ENCODE peak calls at places on chromosome 9, in five cellular contexts. L is IMR-90, V is H9, O is mesenchymal stem cell, W is mesendoderm. K is an unnamed sample.

GRCh38 chr9:133763272-133764183 is 25.4 kb upstream of the SARDH start:
- DNase-seq in L (peak; percentile 66), V (peak; percentile 22), O (peak; percentile 30), W (no peak), K (no peak)

GRCh38 chr9:13942695-13943094 is 371.2 kb downstream of the NFIB start:
- DNase-seq in L (peak; percentile 98), V (no peak), O (peak; percentile 87), W (peak; percentile 12), K (no peak)

GRCh38 chr9:89549031-89549644 is 51.2 kb upstream of the SEMA4D start:
- DNase-seq in L (peak; percentile 59), V (peak; percentile 75), O (peak; percentile 69), W (peak; percentile 66), K (peak; percentile 44)

GRCh38 chr9:134252084-134252830 is 74.0 kb upstream of the RXRA start:
- DNase-seq in L (no peak), V (no peak), O (no peak), W (no peak), K (no peak)

GRCh38 chr9:12771891-12772290 is 2.9 kb upstream of the LURAP1L start:
- DNase-seq in L (peak; percentile 47), V (no peak), O (peak; percentile 57), W (peak; percentile 6), K (no peak)

GRCh38 chr9:38026021-38026809 is 42.8 kb downstream of the SHB start:
- DNase-seq in L (peak; percentile 98), V (peak; percentile 67), O (peak; percentile 97), W (peak; percentile 76), K (no peak)

GRCh38 chr9:36284226-36284625 is 26.0 kb upstream of the GNE start:
- DNase-seq in L (no peak), V (no peak), O (no peak), W (no peak), K (no peak)

GRCh38 chr9:136613824-136614371 is 48.8 kb upstream of the EGFL7 start:
- DNase-seq in L (no peak), V (no peak), O (peak; percentile 55), W (no peak), K (no peak)

GRCh38 chr9:137275937-137276756 is 1.4 kb upstream of the TOR4A start:
- DNase-seq in L (no peak), V (peak; percentile 41), O (no peak), W (no peak), K (no peak)

GRCh38 chr9:6367128-6367741 is 39.1 kb downstream of the TPD52L3 start:
- DNase-seq in L (peak; percentile 29), V (no peak), O (no peak), W (no peak), K (no peak)

GRCh38 chr9:118652258-118652657 is 717.0 kb downstream of the BRINP1 start:
- DNase-seq in L (no peak), V (no peak), O (no peak), W (no peak), K (no peak)

GRCh38 chr9:29966247-29966646 is 2393.0 kb upstream of the C9orf72 start:
- DNase-seq in L (no peak), V (no peak), O (peak; percentile 90), W (peak; percentile 68), K (no peak)

GRCh38 chr9:101702257-101702656 is 36.2 kb downstream of the GRIN3A start:
- DNase-seq in L (no peak), V (no peak), O (no peak), W (no peak), K (no peak)

GRCh38 chr9:21569721-21570120 is 87.6 kb upstream of the IFNE start:
- DNase-seq in L (no peak), V (no peak), O (no peak), W (no peak), K (no peak)

GRCh38 chr9:89621676-89622075 is 16.9 kb downstream of the GADD45G start:
- DNase-seq in L (no peak), V (no peak), O (no peak), W (no peak), K (no peak)

GRCh38 chr9:36063804-36064447 is 27.2 kb downstream of the RECK start:
- DNase-seq in L (peak; percentile 79), V (no peak), O (no peak), W (no peak), K (no peak)

GRCh38 chr9:81461196-81461595 is 228.2 kb downstream of the TLE1 start:
- DNase-seq in L (peak; percentile 62), V (no peak), O (peak; percentile 47), W (peak; percentile 72), K (no peak)

GRCh38 chr9:33162721-33163311 is 4.3 kb downstream of the B4GALT1 start:
- DNase-seq in L (peak; percentile 79), V (no peak), O (peak; percentile 81), W (no peak), K (no peak)

GRCh38 chr9:34139477-34140146 is 13.1 kb upstream of the DCAF12 start:
- DNase-seq in L (peak; percentile 91), V (no peak), O (peak; percentile 84), W (peak; percentile 26), K (no peak)

GRCh38 chr9:2261421-2262103 is 246.4 kb downstream of the SMARCA2 start:
- DNase-seq in L (no peak), V (no peak), O (no peak), W (no peak), K (no peak)

GRCh38 chr9:14326264-14326826 is 12.4 kb upstream of the NFIB start:
- DNase-seq in L (peak; percentile 74), V (no peak), O (peak; percentile 57), W (no peak), K (no peak)

GRCh38 chr9:97511762-97512429 is 10.4 kb downstream of the TMOD1 start:
- DNase-seq in L (no peak), V (no peak), O (no peak), W (no peak), K (no peak)
- H3K4me1 ChIP-seq in L (peaks cover 6% of the 10 kb centered on the region), V (no peaks in the 10 kb centered on the region), O (peaks cover 7% of the 10 kb centered on the region), W (no peaks in the 10 kb centered on the region), K (peaks cover 7% of the 10 kb centered on the region)

DNA sequence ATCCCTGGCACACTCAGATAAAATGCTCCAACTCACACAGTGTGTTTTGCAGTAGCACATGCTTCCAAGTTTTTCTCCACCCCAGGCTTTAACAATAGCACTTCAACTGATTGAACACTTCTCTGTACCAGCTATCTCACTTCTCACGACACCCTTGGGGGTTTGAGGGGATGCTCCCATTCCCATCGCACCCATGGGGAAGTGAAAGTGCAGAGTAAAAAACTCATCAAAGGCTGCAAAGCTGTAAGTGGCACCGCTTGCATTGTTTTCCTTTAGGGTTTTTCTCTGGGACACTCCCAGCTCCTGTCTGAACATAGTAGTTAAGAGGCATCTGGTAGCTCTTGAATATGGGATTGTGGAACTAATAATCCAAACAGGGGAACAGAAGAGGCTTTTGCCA is 151.1 kb upstream of the SLC24A2 start:
- DNase-seq in L (no peak), V (no peak), O (no peak), W (no peak), K (no peak)
- H2AK5ac ChIP-seq in L (no peak overlapping the region), V (no peak overlapping the region), O (no peak overlapping the region), W (no peak overlapping the region), K (no peak overlapping the region)

GRCh38 chr9:110048473-110048975 is 159.4 kb downstream of the C9orf152 start:
- DNase-seq in L (peak; percentile 79), V (peak; percentile 85), O (peak; percentile 88), W (peak; percentile 79), K (peak; percentile 70)
- H3K4me1 ChIP-seq in L (peaks cover 10% of the 10 kb centered on the region), V (no peaks in the 10 kb centered on the region), O (peaks cover 10% of the 10 kb centered on the region), W (peaks cover 5% of the 10 kb centered on the region), K (peaks cover 11% of the 10 kb centered on the region)

DNA sequence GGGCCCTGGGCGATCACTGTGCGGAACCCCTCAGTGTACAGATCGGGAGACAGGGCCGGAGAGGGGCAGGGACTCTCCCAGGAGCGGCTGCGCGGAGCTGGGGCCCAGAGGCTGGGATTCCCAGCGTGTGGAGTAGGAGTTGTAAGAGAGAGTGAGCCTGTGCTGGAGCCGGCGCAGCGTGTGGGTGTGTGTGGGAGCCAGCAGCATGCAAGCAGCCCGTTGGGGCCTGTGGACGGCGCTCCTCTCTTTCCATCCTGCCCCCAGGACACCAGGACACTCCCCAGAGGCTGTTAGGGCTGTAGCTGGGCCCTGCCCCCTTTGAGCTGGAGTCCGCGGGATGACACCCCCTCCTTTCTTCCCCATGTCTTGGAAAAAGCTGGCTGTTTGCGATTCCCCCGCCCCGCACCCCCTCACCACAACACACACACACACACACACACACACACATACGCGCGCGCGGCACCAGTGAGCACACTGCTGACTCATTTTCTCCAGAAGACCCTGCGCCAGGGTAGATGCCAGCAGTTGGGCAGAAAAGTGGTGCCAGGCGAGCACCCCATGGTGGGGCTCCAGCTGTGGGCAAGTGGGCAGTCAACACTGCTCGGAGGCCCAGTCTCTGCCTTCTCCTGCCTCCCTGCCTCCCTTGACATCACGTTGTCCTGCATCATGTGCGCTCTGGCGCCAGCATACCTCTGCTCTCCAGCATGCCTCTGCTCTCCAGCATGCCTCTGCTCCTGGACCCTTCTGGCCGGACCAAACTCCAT is 1.5 kb downstream of the COL27A1 start:
- DNase-seq in L (peak; percentile 84), V (peak; percentile 55), O (peak; percentile 90), W (peak; percentile 61), K (no peak)
- H2AK5ac ChIP-seq in L (peak overlapping the region; percentile 74), V (no peak overlapping the region), O (peak overlapping the region; percentile 42), W (peak overlapping the region; percentile 51), K (peak overlapping the region; percentile 72)

DNA sequence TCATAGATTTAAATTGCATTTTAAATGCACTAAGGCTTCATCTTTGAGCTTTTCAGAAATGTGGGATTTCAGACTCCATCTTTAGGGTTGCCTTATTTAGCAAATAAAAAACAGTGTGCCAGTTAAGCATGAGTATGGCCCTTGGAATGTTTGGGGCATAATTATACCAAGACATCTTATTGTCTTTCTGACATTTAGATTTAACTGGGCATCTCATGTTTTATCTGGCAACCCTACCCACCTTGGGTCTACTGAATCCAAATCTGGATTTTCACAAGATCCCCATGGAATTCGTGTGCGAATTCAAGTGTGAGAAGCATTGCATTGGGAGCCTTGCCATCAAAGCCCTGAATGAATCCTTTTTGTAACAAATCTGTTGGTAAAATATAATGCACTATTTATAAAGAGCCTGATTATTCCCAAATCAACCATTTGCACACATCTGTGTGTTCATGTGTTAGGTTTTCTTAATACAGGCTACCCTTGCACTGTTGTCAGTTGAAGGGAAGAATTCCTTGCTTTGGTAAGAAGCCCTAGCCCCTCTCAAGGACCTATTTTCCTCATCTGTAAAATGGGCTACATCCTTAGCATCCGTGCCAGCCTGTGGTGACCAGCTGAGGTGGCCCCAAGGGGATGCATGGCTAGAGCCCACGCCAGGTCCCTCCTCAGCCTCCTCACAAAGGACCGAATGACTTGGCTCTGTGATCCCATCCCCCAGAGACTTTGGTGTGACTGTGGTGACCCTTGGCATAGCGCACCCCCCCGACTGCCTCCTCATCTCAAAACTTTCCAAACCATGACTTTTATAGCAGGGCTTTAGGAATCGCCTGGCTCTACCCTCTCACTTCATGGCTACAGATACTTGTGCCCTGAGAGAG is 8.1 kb downstream of the GSN start:
- DNase-seq in L (no peak), V (no peak), O (no peak), W (no peak), K (no peak)
- H3K4me1 ChIP-seq in L (peaks cover 43% of the 10 kb centered on the region), V (peaks cover 3% of the 10 kb centered on the region), O (peaks cover 36% of the 10 kb centered on the region), W (no peaks in the 10 kb centered on the region), K (peaks cover 15% of the 10 kb centered on the region)

DNA sequence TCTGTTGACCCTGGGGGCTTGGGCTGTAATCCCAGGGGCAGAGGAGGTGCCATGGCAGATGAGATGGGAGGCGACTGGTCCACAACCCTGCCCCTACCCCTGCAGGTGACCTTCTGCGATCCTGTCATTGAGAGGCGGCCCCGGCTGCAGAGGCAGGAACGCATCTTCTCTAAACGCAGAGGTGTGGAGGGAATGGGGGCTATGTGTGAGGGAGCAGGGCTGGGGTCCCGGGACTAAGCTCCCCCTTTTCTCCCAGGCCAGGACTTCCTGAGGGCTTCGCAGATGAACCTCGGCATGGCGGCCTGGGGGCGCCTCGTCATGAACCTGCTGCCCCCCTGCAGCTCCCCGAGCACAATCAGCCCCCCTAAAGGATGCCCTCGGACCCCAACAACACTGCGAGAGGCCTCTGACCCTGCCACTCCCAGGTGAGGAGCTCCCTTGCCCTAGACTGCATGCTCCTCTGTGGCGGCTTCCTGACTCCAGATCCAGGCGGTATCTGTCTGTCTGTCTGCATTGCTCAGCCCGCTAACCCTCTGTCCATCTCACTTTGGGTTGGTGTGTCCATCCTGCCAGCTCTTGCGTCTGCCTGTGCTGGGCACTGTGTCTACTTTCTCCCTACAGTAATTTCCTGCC is 9.9 kb downstream of the ZDHHC12 start:
- DNase-seq in L (no peak), V (peak; percentile 18), O (no peak), W (no peak), K (no peak)
- H2AK5ac ChIP-seq in L (no peak overlapping the region), V (no peak overlapping the region), O (no peak overlapping the region), W (no peak overlapping the region), K (no peak overlapping the region)

K was measured in neuronal stem cell.